ENCODE peak calls at places on chromosome X, in six cellular contexts. K, A, X, D, L and C are unnamed samples. For H3K4me1, the result is how much of the 10 kb centered on the place peaks cover.

GRCh38 chrX:112211459-112211858 is 128.9 kb upstream of the TRPC5 start:
- DNase-seq in K (no peak), A (peak), X (no peak), D (no peak), L (no peak), C (peak)

GRCh38 chrX:34687095-34687494 is 30.0 kb upstream of the TMEM47 start:
- DNase-seq in K (no peak), A (no peak), X (no peak), D (no peak), L (no peak), C (no peak)

GRCh38 chrX:15567886-15568616 is 32.7 kb downstream of the ACE2 start:
- DNase-seq in K (no peak), A (no peak), X (no peak), D (no peak), L (no peak), C (peak)

GRCh38 chrX:31036895-31037294 is 34.9 kb downstream of the FTHL17 start:
- DNase-seq in K (peak), A (peak), X (peak), D (peak), L (peak), C (peak)

GRCh38 chrX:38172596-38172995 is 48.1 kb downstream of the SRPX start:
- DNase-seq in K (no peak), A (no peak), X (no peak), D (no peak), L (no peak), C (peak)

GRCh38 chrX:123993326-123993725 is 31.8 kb downstream of the STAG2 start:
- DNase-seq in K (no peak), A (peak), X (no peak), D (no peak), L (no peak), C (peak)

GRCh38 chrX:20477836-20478532 is 211.3 kb upstream of the RPS6KA3 start:
- DNase-seq in K (peak), A (no peak), X (no peak), D (no peak), L (no peak), C (no peak)

GRCh38 chrX:115598556-115598955 is 37.6 kb downstream of the PLS3 start:
- DNase-seq in K (no peak), A (no peak), X (no peak), D (no peak), L (no peak), C (no peak)

GRCh38 chrX:48938721-48939416 is 18.5 kb downstream of the OTUD5 start:
- DNase-seq in K (no peak), A (no peak), X (no peak), D (no peak), L (no peak), C (no peak)

GRCh38 chrX:18348047-18348446 is 6.4 kb downstream of the SCML2 start:
- DNase-seq in K (no peak), A (peak), X (no peak), D (no peak), L (no peak), C (no peak)

GRCh38 chrX:23554304-23554703 is 113.0 kb upstream of the PRDX4 start:
- DNase-seq in K (no peak), A (peak), X (no peak), D (peak), L (no peak), C (peak)

GRCh38 chrX:14344172-14344940 is 185.0 kb upstream of the GLRA2 start:
- DNase-seq in K (no peak), A (no peak), X (no peak), D (no peak), L (no peak), C (peak)

GRCh38 chrX:7149421-7149820 is 1.5 kb upstream of the PUDP start:
- DNase-seq in K (no peak), A (no peak), X (no peak), D (no peak), L (no peak), C (no peak)

GRCh38 chrX:47562615-47563243 is 1.7 kb downstream of the ARAF start:
- DNase-seq in K (no peak), A (no peak), X (no peak), D (no peak), L (no peak), C (no peak)

GRCh38 chrX:16999275-16999674 is 52.8 kb downstream of the REPS2 start:
- DNase-seq in K (no peak), A (no peak), X (no peak), D (no peak), L (no peak), C (no peak)

GRCh38 chrX:154325541-154325940 is 29.9 kb downstream of the TKTL1 start:
- DNase-seq in K (no peak), A (peak), X (no peak), D (no peak), L (no peak), C (no peak)

GRCh38 chrX:31988975-31989374 is 917.1 kb upstream of the FTHL17 start:
- DNase-seq in K (no peak), A (no peak), X (no peak), D (no peak), L (no peak), C (no peak)

GRCh38 chrX:140524556-140524955 is 19.7 kb upstream of the SOX3 start:
- DNase-seq in K (no peak), A (peak), X (no peak), D (no peak), L (no peak), C (no peak)

GRCh38 chrX:47539860-47540259 is 21.1 kb upstream of the ARAF start:
- DNase-seq in K (no peak), A (peak), X (no peak), D (no peak), L (no peak), C (no peak)

GRCh38 chrX:47176101-47176740 is 17.4 kb upstream of the UBA1 start:
- DNase-seq in K (no peak), A (no peak), X (no peak), D (no peak), L (no peak), C (no peak)

GRCh38 chrX:70026112-70026850 is 23.5 kb downstream of the AWAT2 start:
- DNase-seq in K (no peak), A (no peak), X (no peak), D (no peak), L (no peak), C (no peak)

GRCh38 chrX:17788439-17788838 is 51.1 kb downstream of the SCML1 start:
- DNase-seq in K (peak), A (peak), X (no peak), D (no peak), L (no peak), C (peak)

GRCh38 chrX:10158279-10158939 is 1.6 kb downstream of the CLCN4 start:
- DNase-seq in K (no peak), A (no peak), X (no peak), D (no peak), L (peak), C (no peak)

GRCh38 chrX:150162141-150162540 is 201.0 kb upstream of the MAMLD1 start:
- DNase-seq in K (no peak), A (peak), X (no peak), D (no peak), L (no peak), C (no peak)

GRCh38 chrX:24774650-24775049 is 80.9 kb downstream of the POLA1 start:
- DNase-seq in K (no peak), A (no peak), X (no peak), D (no peak), L (no peak), C (no peak)

GRCh38 chrX:82961129-82961528 is 547.0 kb upstream of the POU3F4 start:
- DNase-seq in K (no peak), A (no peak), X (no peak), D (no peak), L (no peak), C (no peak)

GRCh38 chrX:117978402-117978801 is 138.2 kb downstream of the KLHL13 start:
- DNase-seq in K (no peak), A (no peak), X (no peak), D (no peak), L (no peak), C (no peak)

GRCh38 chrX:42515939-42516338 is 262.0 kb downstream of the PPP1R2C start:
- DNase-seq in K (no peak), A (peak), X (no peak), D (no peak), L (no peak), C (peak)

GRCh38 chrX:42524374-42524773 is 253.6 kb downstream of the PPP1R2C start:
- DNase-seq in K (no peak), A (peak), X (no peak), D (no peak), L (no peak), C (peak)

DNA sequence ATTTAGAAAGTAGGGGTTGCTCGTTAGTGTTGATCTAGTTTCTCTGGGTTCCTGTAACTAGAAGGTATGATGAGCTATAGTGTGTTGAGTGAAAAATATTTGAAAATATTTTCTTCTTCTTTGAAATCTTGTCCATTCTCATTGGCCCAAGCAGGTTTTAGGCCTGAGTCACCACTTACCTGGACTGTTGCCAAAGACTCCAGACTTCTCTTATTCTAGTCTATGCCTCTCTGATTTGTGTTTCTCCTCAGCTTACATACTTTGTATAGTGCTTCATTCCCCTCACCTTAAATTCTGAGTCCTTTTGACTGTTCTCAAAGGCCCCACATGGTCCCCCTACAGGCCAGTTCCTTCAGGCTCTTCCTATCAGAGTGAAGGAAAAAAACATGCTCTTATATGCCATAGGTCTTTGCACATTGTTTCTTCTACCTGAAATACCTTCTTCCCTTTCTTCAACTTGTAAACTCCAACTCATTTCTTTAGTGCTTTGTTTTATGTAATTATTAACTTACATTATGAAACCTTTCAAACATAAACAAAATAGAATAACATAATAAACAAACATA is 258.2 kb downstream of the PPP1R2C start:
- DNase-seq in K (no peak), A (peak), X (no peak), D (no peak), L (no peak), C (peak)
- TF ChIP-seq CTCF in K (no peak), A (no peak), X (no peak), D (no peak), L (no peak), C (peak)

GRCh38 chrX:87968118-87968517 is 450.5 kb downstream of the KLHL4 start:
- DNase-seq in K (no peak), A (no peak), X (no peak), D (no peak), L (no peak), C (no peak)
- H3K4me1 ChIP-seq in K (under half), A (under half), X (under half), D (under half), L (under half), C (under half)

DNA sequence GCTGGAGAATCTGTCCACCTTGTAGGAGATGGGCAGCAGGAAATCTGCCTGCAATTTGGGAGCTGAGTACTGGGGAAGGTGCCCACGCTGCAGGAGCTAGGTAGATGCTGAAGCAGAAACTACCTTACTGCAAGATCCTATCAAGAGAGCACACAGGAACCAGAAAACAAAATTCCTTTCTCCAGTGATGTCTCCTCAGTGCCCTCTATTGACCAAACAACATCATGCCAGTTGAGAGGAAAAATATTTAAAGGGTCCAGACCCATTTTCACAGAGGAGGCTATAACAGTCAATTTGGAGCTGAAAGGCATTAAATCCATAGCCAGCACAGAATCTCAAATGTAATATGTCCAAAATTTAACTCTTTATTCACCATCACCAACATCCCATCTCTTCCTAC is 406.8 kb downstream of the SLITRK2 start:
- DNase-seq in K (no peak), A (no peak), X (no peak), D (no peak), L (no peak), C (no peak)
- TF ChIP-seq CTCF in K (no peak), A (no peak), X (no peak), D (no peak), L (no peak), C (no peak)

GRCh38 chrX:53260836-53261235 is 20.5 kb downstream of the IQSEC2 start:
- DNase-seq in K (no peak), A (no peak), X (no peak), D (no peak), L (no peak), C (no peak)

GRCh38 chrX:53263597-53264094 is 17.7 kb downstream of the IQSEC2 start:
- DNase-seq in K (no peak), A (peak), X (no peak), D (no peak), L (no peak), C (peak)

GRCh38 chrX:53261573-53261972 is 19.8 kb downstream of the IQSEC2 start:
- DNase-seq in K (no peak), A (no peak), X (no peak), D (no peak), L (no peak), C (no peak)

GRCh38 chrX:53262189-53262917 is 19.0 kb downstream of the IQSEC2 start:
- DNase-seq in K (no peak), A (no peak), X (no peak), D (no peak), L (no peak), C (no peak)

DNA sequence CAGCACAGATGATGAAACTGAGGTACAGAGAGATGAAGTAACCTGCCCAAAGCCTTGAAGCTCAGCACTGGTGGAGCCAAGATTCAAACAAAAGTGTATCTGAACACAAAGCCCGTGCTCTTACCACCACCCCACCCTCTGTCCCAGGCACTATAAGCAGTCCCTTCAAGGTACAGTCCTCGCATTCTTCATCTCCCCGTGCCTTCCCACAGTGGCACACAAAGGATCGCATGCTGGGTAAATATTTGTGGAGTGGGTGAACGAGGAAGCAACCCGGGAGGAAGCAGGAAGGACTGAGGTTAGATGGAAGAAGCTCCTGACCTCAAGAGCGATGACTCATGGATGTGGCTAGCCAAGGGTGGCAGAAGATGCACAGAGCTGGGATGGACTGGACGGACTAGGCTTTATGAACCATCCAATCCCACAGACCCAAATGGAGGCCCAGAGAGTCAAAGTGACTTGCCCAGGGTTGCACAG is 18.4 kb downstream of the IQSEC2 start:
- DNase-seq in K (no peak), A (peak), X (no peak), D (no peak), L (no peak), C (no peak)
- H3K4me1 ChIP-seq in K (under half), A (under half), X (under half), D (under half), L (under half), C (under half)

DNA sequence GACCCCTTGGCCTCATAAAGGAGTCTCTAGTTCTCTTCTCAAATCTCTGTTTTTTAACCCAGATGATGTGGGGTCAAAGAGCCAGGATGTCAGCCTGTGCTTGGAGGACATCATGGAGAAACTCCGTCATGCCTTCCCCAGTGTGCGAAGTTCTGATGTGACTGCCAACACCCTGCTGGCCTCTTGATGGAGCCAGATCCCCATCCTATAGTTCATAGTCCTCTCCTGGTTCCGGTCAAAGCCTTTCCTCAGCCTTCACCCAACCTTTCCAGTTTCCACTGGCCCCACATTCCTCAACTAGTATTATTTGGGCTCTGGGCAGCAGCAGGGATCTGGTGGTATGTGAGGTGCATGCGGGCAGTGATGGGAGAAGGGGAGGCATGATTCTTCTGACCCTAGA is 30.7 kb downstream of the TAF7L start:
- DNase-seq in K (no peak), A (no peak), X (no peak), D (no peak), L (no peak), C (no peak)
- TF ChIP-seq CTCF in K (no peak), A (peak), X (no peak), D (no peak), L (no peak), C (peak)

GRCh38 chrX:121256653-121257052 is 209.2 kb downstream of the GLUD2 start:
- DNase-seq in K (no peak), A (peak), X (no peak), D (no peak), L (no peak), C (peak)

GRCh38 chrX:121259170-121259569 is 211.8 kb downstream of the GLUD2 start:
- DNase-seq in K (no peak), A (no peak), X (no peak), D (no peak), L (no peak), C (no peak)

GRCh38 chrX:121258545-121258944 is 211.1 kb downstream of the GLUD2 start:
- DNase-seq in K (no peak), A (no peak), X (no peak), D (no peak), L (no peak), C (no peak)

DNA sequence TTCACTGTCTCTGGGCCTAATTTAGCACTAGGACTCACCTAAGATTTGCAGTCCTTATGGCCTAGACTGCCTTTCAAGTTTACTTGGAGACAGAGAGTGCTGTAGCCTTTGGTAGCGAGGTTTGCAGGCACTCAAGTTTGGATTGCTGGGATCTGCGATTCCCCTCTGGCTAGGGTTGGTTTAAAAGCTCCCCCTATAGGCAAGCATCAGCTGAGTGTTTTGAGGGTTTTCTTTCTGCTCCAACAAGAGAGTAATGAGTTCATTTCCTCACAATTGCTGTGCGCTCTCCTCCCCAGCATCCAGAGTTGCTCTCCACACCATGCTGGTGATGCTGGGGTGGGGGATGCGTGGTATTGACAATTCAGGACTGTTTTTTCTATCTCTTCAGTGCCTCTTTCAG is 206.9 kb downstream of the GLUD2 start:
- DNase-seq in K (no peak), A (no peak), X (no peak), D (no peak), L (no peak), C (no peak)
- H3K4me1 ChIP-seq in K (under half), A (under half), X (under half), D (under half), L (under half), C (under half)

GRCh38 chrX:40169193-40170086 is 71.7 kb upstream of the BCOR start:
- DNase-seq in K (no peak), A (peak), X (no peak), D (peak), L (no peak), C (peak)
- TF ChIP-seq CTCF in K (peak), A (peak), X (no peak), D (no peak), L (peak), C (peak)

GRCh38 chrX:65920620-65921019 is 119.3 kb downstream of the VSIG4 start:
- DNase-seq in K (no peak), A (no peak), X (no peak), D (no peak), L (no peak), C (peak)

GRCh38 chrX:65925592-65925991 is 114.3 kb downstream of the VSIG4 start:
- DNase-seq in K (no peak), A (no peak), X (no peak), D (no peak), L (no peak), C (no peak)

GRCh38 chrX:65926095-65927019 is 113.5 kb downstream of the VSIG4 start:
- DNase-seq in K (no peak), A (no peak), X (no peak), D (no peak), L (no peak), C (no peak)

GRCh38 chrX:65924938-65925507 is 114.9 kb downstream of the VSIG4 start:
- DNase-seq in K (no peak), A (no peak), X (no peak), D (no peak), L (no peak), C (peak)

DNA sequence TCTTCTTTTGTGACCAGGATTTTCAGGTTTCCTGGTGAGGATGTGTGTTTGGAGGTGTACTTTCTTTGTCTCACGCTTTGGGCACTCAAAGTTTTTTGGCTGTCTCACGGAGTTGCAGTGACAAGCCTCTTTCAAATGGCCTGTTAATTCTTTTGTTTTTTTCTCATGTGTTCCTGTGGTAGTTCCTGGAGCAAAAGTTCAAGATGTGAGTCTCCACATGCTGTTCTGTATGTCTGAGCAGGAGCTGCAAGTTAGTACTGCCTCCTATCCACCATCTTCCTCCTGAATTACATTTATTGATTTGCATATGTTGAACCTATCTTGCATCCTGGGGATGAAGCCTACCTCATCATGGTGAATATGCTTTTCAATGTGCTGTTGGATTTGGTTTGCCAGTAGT is 118.5 kb downstream of the VSIG4 start:
- DNase-seq in K (no peak), A (no peak), X (no peak), D (no peak), L (no peak), C (peak)
- H3K4me1 ChIP-seq in K (under half), A (under half), X (under half), D (under half), L (under half), C (under half)